ENCODE peak calls at places on chromosomes 4 and X, in nine cellular contexts. One of them, this sample, is unnamed.

GRCh38 chrX:46209768-46210167 is 335.5 kb downstream of the ZNF674 start:
- DNase-seq in B cell: no peak
- DNase-seq in Calu3: peak; percentile 30
- DNase-seq in OCI-LY7: no peak
- DNase-seq in GM20000: no peak
- DNase-seq in fibroblast of the aortic adventitia: no peak
- DNase-seq in upper lobe of right lung: no peak
- DNase-seq in Panc1: no peak
- DNase-seq in fibroblast of mammary gland: no peak
- DNase-seq in this sample: no peak

GRCh38 chrX:124862304-124862703 is 457.4 kb upstream of the TEX13C start:
- DNase-seq in B cell: no peak
- DNase-seq in Calu3: no peak
- DNase-seq in OCI-LY7: no peak
- DNase-seq in GM20000: no peak
- DNase-seq in fibroblast of the aortic adventitia: no peak
- DNase-seq in upper lobe of right lung: no peak
- DNase-seq in Panc1: no peak
- DNase-seq in fibroblast of mammary gland: no peak
- DNase-seq in this sample: no peak

GRCh38 chr4:1337376-1337831 is 9.6 kb upstream of the UVSSA start:
- DNase-seq in B cell: no peak
- DNase-seq in Calu3: peak; percentile 71
- DNase-seq in OCI-LY7: no peak
- DNase-seq in GM20000: no peak
- DNase-seq in fibroblast of the aortic adventitia: no peak
- DNase-seq in upper lobe of right lung: no peak
- DNase-seq in Panc1: peak; percentile 38
- DNase-seq in fibroblast of mammary gland: peak; percentile 45
- DNase-seq in this sample: no peak

GRCh38 chrX:54483946-54484345 is 12.1 kb downstream of the FGD1 start:
- DNase-seq in B cell: no peak
- DNase-seq in Calu3: no peak
- DNase-seq in OCI-LY7: no peak
- DNase-seq in GM20000: no peak
- DNase-seq in fibroblast of the aortic adventitia: no peak
- DNase-seq in upper lobe of right lung: no peak
- DNase-seq in Panc1: no peak
- DNase-seq in fibroblast of mammary gland: no peak
- DNase-seq in this sample: no peak

GRCh38 chrX:48958635-48959094 is 1.3 kb upstream of the OTUD5 start:
- DNase-seq in B cell: no peak
- DNase-seq in Calu3: peak; percentile 33
- DNase-seq in OCI-LY7: no peak
- DNase-seq in GM20000: no peak
- DNase-seq in fibroblast of the aortic adventitia: peak; percentile 70
- DNase-seq in upper lobe of right lung: peak; percentile 64
- DNase-seq in Panc1: no peak
- DNase-seq in fibroblast of mammary gland: peak; percentile 71
- DNase-seq in this sample: peak; percentile 36

GRCh38 chrX:129925305-129926092 is 19.5 kb downstream of the UTP14A start:
- DNase-seq in B cell: peak; percentile 73
- DNase-seq in Calu3: peak; percentile 73
- DNase-seq in OCI-LY7: peak; percentile 75
- DNase-seq in GM20000: peak; percentile 46
- DNase-seq in fibroblast of the aortic adventitia: peak; percentile 88
- DNase-seq in upper lobe of right lung: peak; percentile 64
- DNase-seq in Panc1: peak; percentile 55
- DNase-seq in fibroblast of mammary gland: peak; percentile 77
- DNase-seq in this sample: peak; percentile 84

GRCh38 chr4:89829470-89830138 is 7.4 kb downstream of the SNCA start:
- DNase-seq in B cell: peak; percentile 53
- DNase-seq in Calu3: no peak
- DNase-seq in OCI-LY7: peak; percentile 35
- DNase-seq in GM20000: peak; percentile 51
- DNase-seq in fibroblast of the aortic adventitia: no peak
- DNase-seq in upper lobe of right lung: no peak
- DNase-seq in Panc1: no peak
- DNase-seq in fibroblast of mammary gland: peak; percentile 4
- DNase-seq in this sample: peak; percentile 45

GRCh38 chr4:10164877-10165283 is 48.3 kb upstream of the WDR1 start:
- DNase-seq in B cell: no peak
- DNase-seq in Calu3: peak; percentile 24
- DNase-seq in OCI-LY7: no peak
- DNase-seq in GM20000: peak; percentile 54
- DNase-seq in fibroblast of the aortic adventitia: peak; percentile 81
- DNase-seq in upper lobe of right lung: no peak
- DNase-seq in Panc1: no peak
- DNase-seq in fibroblast of mammary gland: peak; percentile 52
- DNase-seq in this sample: peak; percentile 64

GRCh38 chr4:128349921-128350320 is 62.3 kb upstream of the PGRMC2 start:
- DNase-seq in B cell: no peak
- DNase-seq in Calu3: no peak
- DNase-seq in OCI-LY7: no peak
- DNase-seq in GM20000: no peak
- DNase-seq in fibroblast of the aortic adventitia: peak; percentile 37
- DNase-seq in upper lobe of right lung: no peak
- DNase-seq in Panc1: no peak
- DNase-seq in fibroblast of mammary gland: peak; percentile 87
- DNase-seq in this sample: no peak

GRCh38 chr4:9964884-9965283 is 56.4 kb downstream of the SLC2A9 start:
- DNase-seq in B cell: no peak
- DNase-seq in Calu3: no peak
- DNase-seq in OCI-LY7: no peak
- DNase-seq in GM20000: no peak
- DNase-seq in fibroblast of the aortic adventitia: no peak
- DNase-seq in upper lobe of right lung: no peak
- DNase-seq in Panc1: no peak
- DNase-seq in fibroblast of mammary gland: no peak
- DNase-seq in this sample: no peak

GRCh38 chr4:181148470-181148869 is 1094.7 kb upstream of the TENM3 start:
- DNase-seq in B cell: no peak
- DNase-seq in Calu3: no peak
- DNase-seq in OCI-LY7: no peak
- DNase-seq in GM20000: no peak
- DNase-seq in fibroblast of the aortic adventitia: no peak
- DNase-seq in upper lobe of right lung: no peak
- DNase-seq in Panc1: no peak
- DNase-seq in fibroblast of mammary gland: no peak
- DNase-seq in this sample: no peak

GRCh38 chr4:152628128-152628527 is 51.7 kb downstream of the TMEM154 start:
- DNase-seq in B cell: no peak
- DNase-seq in Calu3: no peak
- DNase-seq in OCI-LY7: no peak
- DNase-seq in GM20000: no peak
- DNase-seq in fibroblast of the aortic adventitia: peak; percentile 25
- DNase-seq in upper lobe of right lung: no peak
- DNase-seq in Panc1: no peak
- DNase-seq in fibroblast of mammary gland: peak; percentile 90
- DNase-seq in this sample: no peak

GRCh38 chr4:2442175-2442993 is 23.6 kb downstream of the CFAP99 start:
- DNase-seq in B cell: no peak
- DNase-seq in Calu3: no peak
- DNase-seq in OCI-LY7: no peak
- DNase-seq in GM20000: no peak
- DNase-seq in fibroblast of the aortic adventitia: no peak
- DNase-seq in upper lobe of right lung: no peak
- DNase-seq in Panc1: no peak
- DNase-seq in fibroblast of mammary gland: no peak
- DNase-seq in this sample: no peak

GRCh38 chr4:155542415-155542814 is 124.2 kb upstream of the GUCY1A1 start:
- DNase-seq in B cell: no peak
- DNase-seq in Calu3: no peak
- DNase-seq in OCI-LY7: no peak
- DNase-seq in GM20000: no peak
- DNase-seq in fibroblast of the aortic adventitia: no peak
- DNase-seq in upper lobe of right lung: no peak
- DNase-seq in Panc1: no peak
- DNase-seq in fibroblast of mammary gland: no peak
- DNase-seq in this sample: no peak

GRCh38 chrX:134158821-134159512 is 78.0 kb upstream of the CCDC160 start:
- DNase-seq in B cell: no peak
- DNase-seq in Calu3: no peak
- DNase-seq in OCI-LY7: no peak
- DNase-seq in GM20000: no peak
- DNase-seq in fibroblast of the aortic adventitia: no peak
- DNase-seq in upper lobe of right lung: no peak
- DNase-seq in Panc1: no peak
- DNase-seq in fibroblast of mammary gland: no peak
- DNase-seq in this sample: no peak

GRCh38 chrX:154458954-154459829 is 1.1 kb downstream of the PLXNA3 start:
- DNase-seq in B cell: peak; percentile 53
- DNase-seq in Calu3: peak; percentile 52
- DNase-seq in OCI-LY7: peak; percentile 13
- DNase-seq in GM20000: no peak
- DNase-seq in fibroblast of the aortic adventitia: no peak
- DNase-seq in upper lobe of right lung: no peak
- DNase-seq in Panc1: no peak
- DNase-seq in fibroblast of mammary gland: no peak
- DNase-seq in this sample: peak; percentile 52

DNA sequence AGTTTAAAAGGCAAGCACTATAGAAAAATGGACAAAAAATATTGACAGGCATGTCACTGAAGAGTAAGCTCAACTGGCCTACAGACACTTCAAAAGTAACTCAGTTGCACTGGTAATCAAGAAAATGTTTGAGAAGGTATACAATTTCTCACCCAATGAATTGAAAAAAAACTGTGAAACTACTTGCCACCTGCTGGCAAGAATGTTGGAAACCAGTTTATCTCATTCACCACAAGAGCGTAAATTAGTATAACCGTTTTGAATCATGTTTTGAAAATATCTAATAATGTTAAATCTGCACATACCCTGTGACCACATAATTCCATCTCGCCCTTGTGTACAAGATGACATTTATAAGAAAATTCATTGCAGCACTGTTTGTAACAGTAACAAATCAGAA is 31.7 kb downstream of the TXK start:
- DNase-seq in B cell: no peak
- DNase-seq in Calu3: no peak
- DNase-seq in OCI-LY7: peak; percentile 10
- DNase-seq in GM20000: no peak
- DNase-seq in fibroblast of the aortic adventitia: no peak
- DNase-seq in upper lobe of right lung: no peak
- DNase-seq in Panc1: no peak
- DNase-seq in fibroblast of mammary gland: no peak
- DNase-seq in this sample: no peak
- TF ChIP-seq CTCF in B cell: no peak
- TF ChIP-seq CTCF in Calu3: no peak
- TF ChIP-seq CTCF in OCI-LY7: peak; percentile 39
- TF ChIP-seq CTCF in GM20000: no peak
- TF ChIP-seq CTCF in fibroblast of the aortic adventitia: peak; percentile 10
- TF ChIP-seq CTCF in upper lobe of right lung: no peak
- TF ChIP-seq CTCF in Panc1: peak; percentile 3
- TF ChIP-seq CTCF in fibroblast of mammary gland: peak; percentile 5
- TF ChIP-seq CTCF in this sample: peak; percentile 12

GRCh38 chrX:11111038-11111851 is at the start of gene HCCS:
- DNase-seq in B cell: peak; percentile 88
- DNase-seq in Calu3: peak; percentile 86
- DNase-seq in OCI-LY7: peak; percentile 85
- DNase-seq in GM20000: peak; percentile 82
- DNase-seq in fibroblast of the aortic adventitia: peak; percentile 78
- DNase-seq in upper lobe of right lung: peak; percentile 90
- DNase-seq in Panc1: no peak
- DNase-seq in fibroblast of mammary gland: peak; percentile 77
- DNase-seq in this sample: peak; percentile 87
- TF ChIP-seq CTCF in B cell: no peak
- TF ChIP-seq CTCF in Calu3: no peak
- TF ChIP-seq CTCF in OCI-LY7: peak; percentile 39
- TF ChIP-seq CTCF in GM20000: no peak
- TF ChIP-seq CTCF in fibroblast of the aortic adventitia: peak; percentile 22
- TF ChIP-seq CTCF in upper lobe of right lung: no peak
- TF ChIP-seq CTCF in Panc1: no peak
- TF ChIP-seq CTCF in fibroblast of mammary gland: no peak
- TF ChIP-seq CTCF in this sample: no peak

DNA sequence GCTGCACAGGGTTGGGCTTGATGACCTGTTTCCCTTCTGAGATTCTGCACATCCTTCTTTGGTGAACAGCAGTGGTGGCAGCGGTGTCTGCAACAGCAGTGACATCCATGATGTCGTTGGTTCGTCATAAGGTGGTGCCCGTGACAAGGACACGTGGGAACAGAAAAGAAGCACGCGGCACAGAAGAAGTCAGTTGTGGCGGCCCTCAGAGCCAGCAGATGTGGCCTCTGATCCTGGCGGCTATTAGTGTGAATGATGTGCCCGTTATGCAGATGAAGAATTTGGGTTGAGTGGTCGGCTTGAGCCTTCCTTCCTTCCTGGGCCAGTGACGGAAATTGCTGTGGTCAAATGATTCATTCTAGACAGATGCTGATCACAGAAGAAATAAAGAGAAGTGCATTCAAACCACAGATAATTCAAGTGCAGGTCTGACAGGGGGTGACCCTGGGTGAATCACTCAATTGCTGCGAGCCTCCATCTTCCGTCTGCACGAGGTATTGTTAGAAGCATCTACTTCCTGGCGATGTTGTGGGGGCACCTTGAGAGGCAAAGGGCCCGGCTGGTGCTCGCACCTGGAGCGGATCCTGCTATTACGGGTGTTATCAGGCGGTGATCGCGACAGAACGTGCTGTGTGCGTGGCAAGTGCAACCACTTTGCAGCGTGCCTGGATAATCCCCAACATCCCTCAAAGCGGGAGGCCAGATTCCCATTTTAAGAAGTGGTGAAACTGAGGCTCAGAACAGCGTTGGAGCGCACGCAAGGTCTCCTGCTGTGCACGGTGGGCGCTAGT is 215.2 kb upstream of the PSAPL1 start:
- DNase-seq in B cell: no peak
- DNase-seq in Calu3: no peak
- DNase-seq in OCI-LY7: peak; percentile 67
- DNase-seq in GM20000: no peak
- DNase-seq in fibroblast of the aortic adventitia: peak; percentile 19
- DNase-seq in upper lobe of right lung: peak; percentile 59
- DNase-seq in Panc1: no peak
- DNase-seq in fibroblast of mammary gland: peak; percentile 95
- DNase-seq in this sample: peak; percentile 93
- TF ChIP-seq CTCF in B cell: no peak
- TF ChIP-seq CTCF in Calu3: no peak
- TF ChIP-seq CTCF in OCI-LY7: peak; percentile 15
- TF ChIP-seq CTCF in GM20000: no peak
- TF ChIP-seq CTCF in fibroblast of the aortic adventitia: no peak
- TF ChIP-seq CTCF in upper lobe of right lung: no peak
- TF ChIP-seq CTCF in Panc1: no peak
- TF ChIP-seq CTCF in fibroblast of mammary gland: no peak
- TF ChIP-seq CTCF in this sample: no peak

DNA sequence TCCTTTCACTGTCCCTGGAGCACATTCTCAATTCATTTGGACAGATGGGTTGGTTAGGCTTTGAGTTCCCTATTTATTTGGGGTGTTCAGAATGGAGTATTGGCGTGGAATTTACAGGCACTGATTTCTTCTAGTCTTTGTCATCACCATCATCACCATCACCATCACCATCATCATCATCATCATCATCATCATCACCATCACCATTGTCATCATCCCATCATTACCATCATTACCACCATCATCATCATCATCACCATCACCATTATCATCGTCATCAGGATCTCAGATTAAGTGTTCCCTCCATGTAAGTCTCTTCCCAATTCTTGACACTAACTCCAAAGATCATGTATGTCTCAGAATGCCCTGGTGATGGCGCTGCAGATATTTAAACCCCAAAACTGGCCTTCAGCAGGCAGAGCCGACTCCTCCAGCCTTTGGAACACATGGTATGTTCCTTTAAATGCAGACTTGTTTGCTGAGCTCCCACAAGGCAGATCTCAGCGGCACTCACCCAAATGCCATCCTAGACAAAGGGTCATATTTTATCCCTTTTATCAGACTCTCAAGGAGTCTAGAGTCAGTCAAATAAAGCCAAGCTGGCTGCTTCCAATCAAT is 19.8 kb upstream of the FAM9A start:
- DNase-seq in B cell: no peak
- DNase-seq in Calu3: no peak
- DNase-seq in OCI-LY7: no peak
- DNase-seq in GM20000: no peak
- DNase-seq in fibroblast of the aortic adventitia: no peak
- DNase-seq in upper lobe of right lung: no peak
- DNase-seq in Panc1: no peak
- DNase-seq in fibroblast of mammary gland: peak; percentile 3
- DNase-seq in this sample: peak; percentile 18
- TF ChIP-seq CTCF in B cell: no peak
- TF ChIP-seq CTCF in Calu3: no peak
- TF ChIP-seq CTCF in OCI-LY7: no peak
- TF ChIP-seq CTCF in GM20000: no peak
- TF ChIP-seq CTCF in fibroblast of the aortic adventitia: no peak
- TF ChIP-seq CTCF in upper lobe of right lung: no peak
- TF ChIP-seq CTCF in Panc1: no peak
- TF ChIP-seq CTCF in fibroblast of mammary gland: no peak
- TF ChIP-seq CTCF in this sample: no peak

This sample was measured in NB4.